ENCODE peak calls at places on chromosomes 3 and 15, in eight cellular contexts. One of them, this sample, is unnamed.

GRCh38 chr3:156615592-156616173 is 58.7 kb upstream of the TIPARP start:
- DNase-seq in Caco-2: no peak
- DNase-seq in psoas muscle: no peak
- DNase-seq in fibroblast of pulmonary artery: peak; percentile 93
- DNase-seq in esophagus muscularis mucosa: no peak
- DNase-seq in A549: no peak
- DNase-seq in CD8-positive, alpha-beta T cell: no peak
- DNase-seq in fibroblast of mammary gland: peak; percentile 90
- DNase-seq in this sample: no peak

GRCh38 chr3:130276203-130276803 is 69.2 kb upstream of the COL6A5 start:
- DNase-seq in Caco-2: peak; percentile 39
- DNase-seq in psoas muscle: no peak
- DNase-seq in fibroblast of pulmonary artery: peak; percentile 77
- DNase-seq in esophagus muscularis mucosa: no peak
- DNase-seq in A549: peak; percentile 28
- DNase-seq in CD8-positive, alpha-beta T cell: no peak
- DNase-seq in fibroblast of mammary gland: peak; percentile 69
- DNase-seq in this sample: no peak

GRCh38 chr3:37474936-37475335 is 300.6 kb upstream of the LRRFIP2 start:
- DNase-seq in Caco-2: no peak
- DNase-seq in psoas muscle: no peak
- DNase-seq in fibroblast of pulmonary artery: peak; percentile 3
- DNase-seq in esophagus muscularis mucosa: no peak
- DNase-seq in A549: no peak
- DNase-seq in CD8-positive, alpha-beta T cell: no peak
- DNase-seq in fibroblast of mammary gland: peak; percentile 5
- DNase-seq in this sample: no peak

GRCh38 chr3:131421301-131421700 is 39.7 kb downstream of the NUDT16 start:
- DNase-seq in Caco-2: no peak
- DNase-seq in psoas muscle: no peak
- DNase-seq in fibroblast of pulmonary artery: no peak
- DNase-seq in esophagus muscularis mucosa: no peak
- DNase-seq in A549: no peak
- DNase-seq in CD8-positive, alpha-beta T cell: no peak
- DNase-seq in fibroblast of mammary gland: no peak
- DNase-seq in this sample: no peak

GRCh38 chr15:81293728-81294500 is 30.0 kb downstream of the STARD5 start:
- DNase-seq in Caco-2: no peak
- DNase-seq in psoas muscle: no peak
- DNase-seq in fibroblast of pulmonary artery: no peak
- DNase-seq in esophagus muscularis mucosa: no peak
- DNase-seq in A549: no peak
- DNase-seq in CD8-positive, alpha-beta T cell: peak; percentile 76
- DNase-seq in fibroblast of mammary gland: no peak
- DNase-seq in this sample: no peak

GRCh38 chr3:22981176-22981575 is 222.0 kb upstream of the UBE2E2 start:
- DNase-seq in Caco-2: no peak
- DNase-seq in psoas muscle: no peak
- DNase-seq in fibroblast of pulmonary artery: peak; percentile 39
- DNase-seq in esophagus muscularis mucosa: no peak
- DNase-seq in A549: no peak
- DNase-seq in CD8-positive, alpha-beta T cell: no peak
- DNase-seq in fibroblast of mammary gland: no peak
- DNase-seq in this sample: no peak

GRCh38 chr3:62373714-62374333 is 474 bp upstream of the FEZF2 start:
- DNase-seq in Caco-2: no peak
- DNase-seq in psoas muscle: no peak
- DNase-seq in fibroblast of pulmonary artery: no peak
- DNase-seq in esophagus muscularis mucosa: no peak
- DNase-seq in A549: no peak
- DNase-seq in CD8-positive, alpha-beta T cell: no peak
- DNase-seq in fibroblast of mammary gland: no peak
- DNase-seq in this sample: no peak

GRCh38 chr3:47884603-47885002 is 81.7 kb downstream of the DHX30 start:
- DNase-seq in Caco-2: no peak
- DNase-seq in psoas muscle: no peak
- DNase-seq in fibroblast of pulmonary artery: no peak
- DNase-seq in esophagus muscularis mucosa: no peak
- DNase-seq in A549: no peak
- DNase-seq in CD8-positive, alpha-beta T cell: no peak
- DNase-seq in fibroblast of mammary gland: no peak
- DNase-seq in this sample: no peak

GRCh38 chr3:53775018-53775417 is 71.2 kb downstream of the CHDH start:
- DNase-seq in Caco-2: no peak
- DNase-seq in psoas muscle: no peak
- DNase-seq in fibroblast of pulmonary artery: no peak
- DNase-seq in esophagus muscularis mucosa: no peak
- DNase-seq in A549: no peak
- DNase-seq in CD8-positive, alpha-beta T cell: no peak
- DNase-seq in fibroblast of mammary gland: no peak
- DNase-seq in this sample: no peak

GRCh38 chr3:14658978-14659377 is 7.4 kb downstream of the CCDC174 start:
- DNase-seq in Caco-2: no peak
- DNase-seq in psoas muscle: no peak
- DNase-seq in fibroblast of pulmonary artery: no peak
- DNase-seq in esophagus muscularis mucosa: no peak
- DNase-seq in A549: no peak
- DNase-seq in CD8-positive, alpha-beta T cell: no peak
- DNase-seq in fibroblast of mammary gland: no peak
- DNase-seq in this sample: no peak

GRCh38 chr15:52759969-52760368 is 30.2 kb downstream of the ONECUT1 start:
- DNase-seq in Caco-2: no peak
- DNase-seq in psoas muscle: no peak
- DNase-seq in fibroblast of pulmonary artery: no peak
- DNase-seq in esophagus muscularis mucosa: no peak
- DNase-seq in A549: no peak
- DNase-seq in CD8-positive, alpha-beta T cell: no peak
- DNase-seq in fibroblast of mammary gland: no peak
- DNase-seq in this sample: no peak
- TF ChIP-seq CTCF in Caco-2: no peak
- TF ChIP-seq CTCF in psoas muscle: no peak
- TF ChIP-seq CTCF in fibroblast of pulmonary artery: no peak
- TF ChIP-seq CTCF in esophagus muscularis mucosa: no peak
- TF ChIP-seq CTCF in A549: no peak
- TF ChIP-seq CTCF in CD8-positive, alpha-beta T cell: no peak
- TF ChIP-seq CTCF in fibroblast of mammary gland: no peak
- TF ChIP-seq CTCF in this sample: no peak

GRCh38 chr15:65384895-65385867 is 7.4 kb upstream of the IGDCC3 start:
- DNase-seq in Caco-2: peak; percentile 90
- DNase-seq in psoas muscle: peak; percentile 90
- DNase-seq in fibroblast of pulmonary artery: peak; percentile 89
- DNase-seq in esophagus muscularis mucosa: peak; percentile 97
- DNase-seq in A549: peak; percentile 94
- DNase-seq in CD8-positive, alpha-beta T cell: peak; percentile 83
- DNase-seq in fibroblast of mammary gland: peak; percentile 79
- DNase-seq in this sample: peak; percentile 88
- H3K4me3 ChIP-seq in Caco-2: peak overlapping the region; percentile 25
- H3K4me3 ChIP-seq in psoas muscle: peak overlapping the region; percentile 48
- H3K4me3 ChIP-seq in fibroblast of pulmonary artery: no peak overlapping the region
- H3K4me3 ChIP-seq in esophagus muscularis mucosa: peak overlapping the region; percentile 43
- H3K4me3 ChIP-seq in A549: peak overlapping the region; percentile 31
- H3K4me3 ChIP-seq in CD8-positive, alpha-beta T cell: peak overlapping the region; percentile 89
- H3K4me3 ChIP-seq in fibroblast of mammary gland: no peak overlapping the region
- H3K4me3 ChIP-seq in this sample: no peak overlapping the region

DNA sequence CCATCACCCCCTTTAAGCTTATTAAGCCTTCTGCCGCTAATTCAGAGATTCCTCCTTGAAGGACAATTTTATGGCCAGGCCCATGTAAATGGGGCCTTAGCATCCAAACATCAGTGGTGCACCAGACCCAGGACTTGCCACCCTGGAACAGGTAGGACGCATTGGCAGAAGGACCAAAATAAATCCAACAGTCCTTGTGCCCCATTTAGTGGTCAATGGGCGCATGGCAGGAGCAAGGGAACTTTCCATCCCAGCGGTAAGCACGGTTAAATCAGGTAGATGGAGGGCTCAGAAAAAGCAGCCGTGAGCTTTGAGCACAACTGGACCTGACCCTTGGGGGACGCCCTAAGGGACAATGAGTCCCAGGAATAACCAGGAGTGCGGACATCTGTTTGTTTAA is 540.8 kb upstream of the ROBO1 start:
- DNase-seq in Caco-2: no peak
- DNase-seq in psoas muscle: no peak
- DNase-seq in fibroblast of pulmonary artery: no peak
- DNase-seq in esophagus muscularis mucosa: no peak
- DNase-seq in A549: no peak
- DNase-seq in CD8-positive, alpha-beta T cell: no peak
- DNase-seq in fibroblast of mammary gland: no peak
- DNase-seq in this sample: no peak
- TF ChIP-seq CTCF in Caco-2: no peak
- TF ChIP-seq CTCF in psoas muscle: no peak
- TF ChIP-seq CTCF in fibroblast of pulmonary artery: no peak
- TF ChIP-seq CTCF in esophagus muscularis mucosa: no peak
- TF ChIP-seq CTCF in A549: no peak
- TF ChIP-seq CTCF in CD8-positive, alpha-beta T cell: no peak
- TF ChIP-seq CTCF in fibroblast of mammary gland: no peak
- TF ChIP-seq CTCF in this sample: no peak

GRCh38 chr3:150680562-150680961 is 23.2 kb downstream of the ERICH6 start:
- DNase-seq in Caco-2: no peak
- DNase-seq in psoas muscle: no peak
- DNase-seq in fibroblast of pulmonary artery: no peak
- DNase-seq in esophagus muscularis mucosa: no peak
- DNase-seq in A549: no peak
- DNase-seq in CD8-positive, alpha-beta T cell: no peak
- DNase-seq in fibroblast of mammary gland: no peak
- DNase-seq in this sample: no peak
- H3K4me3 ChIP-seq in Caco-2: no peak overlapping the region
- H3K4me3 ChIP-seq in psoas muscle: no peak overlapping the region
- H3K4me3 ChIP-seq in fibroblast of pulmonary artery: no peak overlapping the region
- H3K4me3 ChIP-seq in esophagus muscularis mucosa: no peak overlapping the region
- H3K4me3 ChIP-seq in A549: no peak overlapping the region
- H3K4me3 ChIP-seq in CD8-positive, alpha-beta T cell: no peak overlapping the region
- H3K4me3 ChIP-seq in fibroblast of mammary gland: no peak overlapping the region
- H3K4me3 ChIP-seq in this sample: no peak overlapping the region

DNA sequence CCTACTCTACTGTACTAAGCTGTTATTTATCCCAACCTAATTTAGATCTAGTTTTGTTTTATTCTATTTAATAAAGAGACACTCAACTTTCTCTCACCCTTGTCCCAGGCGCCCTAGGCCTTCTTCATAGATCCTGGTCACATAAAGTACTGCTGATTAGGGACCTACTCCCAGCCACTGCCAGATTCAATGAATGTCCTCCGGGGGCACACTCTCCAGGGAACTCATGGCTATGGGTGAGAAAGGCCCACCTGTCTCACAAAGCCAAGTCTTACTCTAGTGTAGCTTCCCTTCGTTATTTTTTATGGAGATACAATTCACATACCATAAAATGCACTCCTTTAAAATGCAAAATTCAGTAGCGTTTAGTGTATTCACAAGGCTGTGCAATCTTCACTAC is 87.9 kb downstream of the ADCY5 start:
- DNase-seq in Caco-2: no peak
- DNase-seq in psoas muscle: no peak
- DNase-seq in fibroblast of pulmonary artery: no peak
- DNase-seq in esophagus muscularis mucosa: no peak
- DNase-seq in A549: no peak
- DNase-seq in CD8-positive, alpha-beta T cell: no peak
- DNase-seq in fibroblast of mammary gland: no peak
- DNase-seq in this sample: no peak
- TF ChIP-seq CTCF in Caco-2: no peak
- TF ChIP-seq CTCF in psoas muscle: no peak
- TF ChIP-seq CTCF in fibroblast of pulmonary artery: no peak
- TF ChIP-seq CTCF in esophagus muscularis mucosa: no peak
- TF ChIP-seq CTCF in A549: no peak
- TF ChIP-seq CTCF in CD8-positive, alpha-beta T cell: no peak
- TF ChIP-seq CTCF in fibroblast of mammary gland: peak; percentile 4
- TF ChIP-seq CTCF in this sample: no peak

DNA sequence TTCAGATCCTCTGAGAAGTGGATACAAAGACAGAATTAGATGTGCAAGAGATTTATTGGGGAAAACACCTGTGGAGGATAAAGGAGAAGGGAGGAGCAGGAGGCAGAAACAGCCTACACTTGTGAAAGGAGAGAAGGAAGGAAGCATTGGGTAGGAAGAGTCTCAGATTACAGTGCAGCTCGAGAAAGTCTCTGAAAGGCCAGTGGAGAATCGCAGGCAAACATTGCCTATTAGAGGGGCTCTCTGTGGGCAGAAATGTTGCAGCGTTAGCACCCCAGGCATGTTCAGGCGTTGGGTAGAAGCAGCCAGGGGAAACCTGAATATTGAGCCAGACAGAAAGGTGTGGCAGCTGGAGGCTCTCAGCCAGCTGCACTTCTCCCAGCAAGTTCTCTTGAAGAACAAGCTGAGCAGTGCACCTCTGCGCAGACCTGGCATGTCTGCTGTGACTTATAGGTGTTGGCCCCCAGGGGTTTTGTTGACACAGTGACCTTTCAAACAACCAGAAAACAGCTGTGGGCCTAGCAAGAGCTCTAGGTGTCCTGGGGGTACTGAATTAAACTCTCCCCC is 7.0 kb downstream of the CHST14 start:
- DNase-seq in Caco-2: no peak
- DNase-seq in psoas muscle: no peak
- DNase-seq in fibroblast of pulmonary artery: no peak
- DNase-seq in esophagus muscularis mucosa: no peak
- DNase-seq in A549: no peak
- DNase-seq in CD8-positive, alpha-beta T cell: no peak
- DNase-seq in fibroblast of mammary gland: no peak
- DNase-seq in this sample: no peak
- H3K4me3 ChIP-seq in Caco-2: no peak overlapping the region
- H3K4me3 ChIP-seq in psoas muscle: no peak overlapping the region
- H3K4me3 ChIP-seq in fibroblast of pulmonary artery: no peak overlapping the region
- H3K4me3 ChIP-seq in esophagus muscularis mucosa: no peak overlapping the region
- H3K4me3 ChIP-seq in A549: no peak overlapping the region
- H3K4me3 ChIP-seq in CD8-positive, alpha-beta T cell: no peak overlapping the region
- H3K4me3 ChIP-seq in fibroblast of mammary gland: no peak overlapping the region
- H3K4me3 ChIP-seq in this sample: no peak overlapping the region

GRCh38 chr15:36026627-36027026 is 480.7 kb upstream of the DPH6 start:
- DNase-seq in Caco-2: no peak
- DNase-seq in psoas muscle: no peak
- DNase-seq in fibroblast of pulmonary artery: no peak
- DNase-seq in esophagus muscularis mucosa: no peak
- DNase-seq in A549: no peak
- DNase-seq in CD8-positive, alpha-beta T cell: no peak
- DNase-seq in fibroblast of mammary gland: no peak
- DNase-seq in this sample: no peak

GRCh38 chr15:36029606-36030005 is 483.6 kb upstream of the DPH6 start:
- DNase-seq in Caco-2: no peak
- DNase-seq in psoas muscle: no peak
- DNase-seq in fibroblast of pulmonary artery: peak; percentile 67
- DNase-seq in esophagus muscularis mucosa: no peak
- DNase-seq in A549: no peak
- DNase-seq in CD8-positive, alpha-beta T cell: no peak
- DNase-seq in fibroblast of mammary gland: peak; percentile 65
- DNase-seq in this sample: no peak

DNA sequence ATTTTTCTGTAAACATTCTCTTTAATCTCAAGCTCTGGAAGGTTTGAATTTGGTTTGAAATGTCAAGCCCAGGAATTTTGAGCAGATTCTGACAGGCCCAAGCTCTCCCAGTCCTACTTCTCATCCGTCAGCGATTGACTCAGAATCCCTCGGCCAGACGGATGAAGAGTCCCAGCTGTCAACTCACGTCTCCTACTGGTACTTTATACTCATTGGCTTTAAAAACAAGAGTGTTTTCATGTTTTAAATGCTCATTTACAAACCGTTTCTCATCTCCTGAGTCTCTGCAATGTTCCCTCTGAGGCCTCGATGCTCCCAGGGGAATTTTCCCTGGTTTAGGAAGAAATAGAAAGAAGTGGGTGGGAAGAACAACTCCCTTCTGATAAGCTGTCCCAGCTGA is 478.1 kb upstream of the DPH6 start:
- DNase-seq in Caco-2: no peak
- DNase-seq in psoas muscle: no peak
- DNase-seq in fibroblast of pulmonary artery: peak; percentile 60
- DNase-seq in esophagus muscularis mucosa: no peak
- DNase-seq in A549: no peak
- DNase-seq in CD8-positive, alpha-beta T cell: no peak
- DNase-seq in fibroblast of mammary gland: peak; percentile 7
- DNase-seq in this sample: no peak
- TF ChIP-seq CTCF in Caco-2: no peak
- TF ChIP-seq CTCF in psoas muscle: no peak
- TF ChIP-seq CTCF in fibroblast of pulmonary artery: no peak
- TF ChIP-seq CTCF in esophagus muscularis mucosa: no peak
- TF ChIP-seq CTCF in A549: no peak
- TF ChIP-seq CTCF in CD8-positive, alpha-beta T cell: no peak
- TF ChIP-seq CTCF in fibroblast of mammary gland: no peak
- TF ChIP-seq CTCF in this sample: no peak